ENCODE peak calls at places on chromosomes 11 and 22, in seven cellular contexts. One of them, this sample, is unnamed.

GRCh38 chr11:33687733-33688479 is 12.7 kb downstream of the C11orf91 start:
- DNase-seq in tibial nerve: no peak
- DNase-seq in breast epithelium: no peak
- DNase-seq in lung: no peak
- DNase-seq in heart left ventricle: no peak
- DNase-seq in neural progenitor cell: peak; percentile 75
- DNase-seq in transverse colon: no peak
- DNase-seq in this sample: peak; percentile 39

GRCh38 chr22:20272174-20272573 is 4.1 kb upstream of the RTN4R start:
- DNase-seq in tibial nerve: no peak
- DNase-seq in breast epithelium: no peak
- DNase-seq in lung: no peak
- DNase-seq in heart left ventricle: no peak
- DNase-seq in neural progenitor cell: no peak
- DNase-seq in transverse colon: no peak
- DNase-seq in this sample: no peak

GRCh38 chr11:71383461-71383860 is 64.7 kb downstream of the DHCR7 start:
- DNase-seq in tibial nerve: no peak
- DNase-seq in breast epithelium: no peak
- DNase-seq in lung: no peak
- DNase-seq in heart left ventricle: no peak
- DNase-seq in neural progenitor cell: no peak
- DNase-seq in transverse colon: no peak
- DNase-seq in this sample: no peak

GRCh38 chr11:72584293-72584921 is 89.8 kb downstream of the PDE2A start:
- DNase-seq in tibial nerve: peak; percentile 27
- DNase-seq in breast epithelium: no peak
- DNase-seq in lung: peak; percentile 57
- DNase-seq in heart left ventricle: peak; percentile 86
- DNase-seq in neural progenitor cell: peak; percentile 64
- DNase-seq in transverse colon: peak; percentile 60
- DNase-seq in this sample: peak; percentile 37

GRCh38 chr11:95092549-95093324 is 3.1 kb downstream of the ENDOD1 start:
- DNase-seq in tibial nerve: no peak
- DNase-seq in breast epithelium: no peak
- DNase-seq in lung: no peak
- DNase-seq in heart left ventricle: no peak
- DNase-seq in neural progenitor cell: peak; percentile 29
- DNase-seq in transverse colon: peak; percentile 78
- DNase-seq in this sample: peak; percentile 54

GRCh38 chr22:49587987-49588386 is 239.7 kb downstream of the BRD1 start:
- DNase-seq in tibial nerve: no peak
- DNase-seq in breast epithelium: no peak
- DNase-seq in lung: no peak
- DNase-seq in heart left ventricle: no peak
- DNase-seq in neural progenitor cell: no peak
- DNase-seq in transverse colon: peak; percentile 2
- DNase-seq in this sample: no peak

GRCh38 chr11:102014756-102015155 is 32.5 kb upstream of the CFAP300 start:
- DNase-seq in tibial nerve: no peak
- DNase-seq in breast epithelium: no peak
- DNase-seq in lung: no peak
- DNase-seq in heart left ventricle: no peak
- DNase-seq in neural progenitor cell: no peak
- DNase-seq in transverse colon: no peak
- DNase-seq in this sample: no peak

GRCh38 chr11:133560467-133560866 is 28.2 kb upstream of the OPCML start:
- DNase-seq in tibial nerve: no peak
- DNase-seq in breast epithelium: no peak
- DNase-seq in lung: no peak
- DNase-seq in heart left ventricle: no peak
- DNase-seq in neural progenitor cell: no peak
- DNase-seq in transverse colon: no peak
- DNase-seq in this sample: no peak

GRCh38 chr11:78244080-78244479 is 55.4 kb downstream of the USP35 start:
- DNase-seq in tibial nerve: no peak
- DNase-seq in breast epithelium: no peak
- DNase-seq in lung: no peak
- DNase-seq in heart left ventricle: no peak
- DNase-seq in neural progenitor cell: no peak
- DNase-seq in transverse colon: no peak
- DNase-seq in this sample: no peak

GRCh38 chr22:44191036-44191454 is 10.3 kb downstream of the PARVG start:
- DNase-seq in tibial nerve: no peak
- DNase-seq in breast epithelium: no peak
- DNase-seq in lung: no peak
- DNase-seq in heart left ventricle: no peak
- DNase-seq in neural progenitor cell: no peak
- DNase-seq in transverse colon: no peak
- DNase-seq in this sample: no peak

GRCh38 chr11:72641900-72642814 is 32.1 kb downstream of the PDE2A start:
- DNase-seq in tibial nerve: no peak
- DNase-seq in breast epithelium: no peak
- DNase-seq in lung: no peak
- DNase-seq in heart left ventricle: peak; percentile 74
- DNase-seq in neural progenitor cell: peak; percentile 75
- DNase-seq in transverse colon: peak; percentile 48
- DNase-seq in this sample: no peak

GRCh38 chr11:2498750-2499149 is 53.9 kb downstream of the KCNQ1 start:
- DNase-seq in tibial nerve: no peak
- DNase-seq in breast epithelium: no peak
- DNase-seq in lung: no peak
- DNase-seq in heart left ventricle: peak; percentile 4
- DNase-seq in neural progenitor cell: no peak
- DNase-seq in transverse colon: no peak
- DNase-seq in this sample: no peak

GRCh38 chr11:36931167-36931566 is 333.1 kb upstream of the RAG2 start:
- DNase-seq in tibial nerve: no peak
- DNase-seq in breast epithelium: no peak
- DNase-seq in lung: no peak
- DNase-seq in heart left ventricle: no peak
- DNase-seq in neural progenitor cell: no peak
- DNase-seq in transverse colon: no peak
- DNase-seq in this sample: no peak

GRCh38 chr11:4539603-4540219 is 5.3 kb upstream of the OR52M1 start:
- DNase-seq in tibial nerve: peak; percentile 26
- DNase-seq in breast epithelium: no peak
- DNase-seq in lung: peak; percentile 39
- DNase-seq in heart left ventricle: no peak
- DNase-seq in neural progenitor cell: peak; percentile 63
- DNase-seq in transverse colon: peak; percentile 59
- DNase-seq in this sample: peak; percentile 31

GRCh38 chr11:118918686-118919280 is 6.9 kb downstream of the BCL9L start:
- DNase-seq in tibial nerve: no peak
- DNase-seq in breast epithelium: no peak
- DNase-seq in lung: no peak
- DNase-seq in heart left ventricle: no peak
- DNase-seq in neural progenitor cell: no peak
- DNase-seq in transverse colon: peak; percentile 28
- DNase-seq in this sample: no peak

GRCh38 chr11:123451183-123451907 is 21.3 kb downstream of the GRAMD1B start:
- DNase-seq in tibial nerve: no peak
- DNase-seq in breast epithelium: no peak
- DNase-seq in lung: no peak
- DNase-seq in heart left ventricle: no peak
- DNase-seq in neural progenitor cell: no peak
- DNase-seq in transverse colon: no peak
- DNase-seq in this sample: no peak

GRCh38 chr11:31236052-31236652 is 133.4 kb downstream of the DCDC1 start:
- DNase-seq in tibial nerve: no peak
- DNase-seq in breast epithelium: no peak
- DNase-seq in lung: no peak
- DNase-seq in heart left ventricle: no peak
- DNase-seq in neural progenitor cell: no peak
- DNase-seq in transverse colon: no peak
- DNase-seq in this sample: no peak

GRCh38 chr11:75855191-75855590 is 40.2 kb downstream of the UVRAG start:
- DNase-seq in tibial nerve: no peak
- DNase-seq in breast epithelium: no peak
- DNase-seq in lung: no peak
- DNase-seq in heart left ventricle: no peak
- DNase-seq in neural progenitor cell: no peak
- DNase-seq in transverse colon: no peak
- DNase-seq in this sample: no peak

GRCh38 chr11:82889133-82890001 is 10.9 kb downstream of the PRCP start:
- DNase-seq in tibial nerve: no peak
- DNase-seq in breast epithelium: no peak
- DNase-seq in lung: no peak
- DNase-seq in heart left ventricle: no peak
- DNase-seq in neural progenitor cell: no peak
- DNase-seq in transverse colon: no peak
- DNase-seq in this sample: no peak

GRCh38 chr11:10352911-10353550 is 48.2 kb downstream of the ADM start:
- DNase-seq in tibial nerve: no peak
- DNase-seq in breast epithelium: no peak
- DNase-seq in lung: no peak
- DNase-seq in heart left ventricle: no peak
- DNase-seq in neural progenitor cell: no peak
- DNase-seq in transverse colon: no peak
- DNase-seq in this sample: no peak

GRCh38 chr11:1455032-1455762 is 31.4 kb downstream of the MOB2 start:
- DNase-seq in tibial nerve: no peak
- DNase-seq in breast epithelium: no peak
- DNase-seq in lung: no peak
- DNase-seq in heart left ventricle: no peak
- DNase-seq in neural progenitor cell: no peak
- DNase-seq in transverse colon: no peak
- DNase-seq in this sample: no peak

DNA sequence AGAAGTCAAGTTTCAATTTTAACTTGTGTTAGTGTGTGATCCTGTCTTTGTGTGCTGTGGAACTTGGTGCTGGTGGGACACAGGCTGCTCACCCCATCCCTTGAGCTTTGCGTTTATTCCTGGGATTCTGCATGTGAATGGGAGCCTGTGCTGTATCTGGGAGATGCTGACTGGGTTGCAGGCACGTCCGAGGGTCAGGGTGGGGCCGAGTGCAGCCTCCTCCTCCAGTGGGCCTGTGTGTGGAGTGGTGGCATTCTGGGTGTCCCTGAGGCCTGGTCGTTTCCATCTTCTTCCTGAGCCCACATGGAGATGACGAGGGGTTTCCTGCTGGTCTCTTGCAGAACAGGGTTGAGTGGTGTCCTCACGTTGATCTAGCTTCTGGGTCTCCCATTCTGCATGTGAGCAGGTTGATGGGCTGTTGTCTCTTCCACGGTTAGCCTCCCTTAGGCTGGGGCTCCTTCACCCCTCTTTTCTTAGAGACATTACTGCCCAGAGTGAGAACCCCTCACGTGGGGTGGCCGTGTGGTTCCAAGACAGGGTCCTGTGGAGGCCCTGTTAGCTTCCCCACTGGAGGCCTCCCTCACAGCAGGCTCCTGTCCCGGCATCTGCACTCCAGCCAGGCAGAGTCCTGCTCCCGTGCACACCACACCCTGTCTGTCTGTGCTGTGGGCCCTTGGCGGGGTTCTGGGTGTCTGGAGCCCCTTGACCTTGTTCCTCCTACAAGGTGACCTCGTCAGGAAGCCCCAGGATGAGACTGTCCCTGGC is 4.9 kb downstream of the PTDSS2 start:
- DNase-seq in tibial nerve: no peak
- DNase-seq in breast epithelium: no peak
- DNase-seq in lung: no peak
- DNase-seq in heart left ventricle: peak; percentile 47
- DNase-seq in neural progenitor cell: no peak
- DNase-seq in transverse colon: no peak
- DNase-seq in this sample: no peak
- H3K4me3 ChIP-seq in tibial nerve: no peak overlapping the region
- H3K4me3 ChIP-seq in breast epithelium: no peak overlapping the region
- H3K4me3 ChIP-seq in lung: no peak overlapping the region
- H3K4me3 ChIP-seq in heart left ventricle: no peak overlapping the region
- H3K4me3 ChIP-seq in neural progenitor cell: no peak overlapping the region
- H3K4me3 ChIP-seq in transverse colon: no peak overlapping the region
- H3K4me3 ChIP-seq in this sample: no peak overlapping the region

DNA sequence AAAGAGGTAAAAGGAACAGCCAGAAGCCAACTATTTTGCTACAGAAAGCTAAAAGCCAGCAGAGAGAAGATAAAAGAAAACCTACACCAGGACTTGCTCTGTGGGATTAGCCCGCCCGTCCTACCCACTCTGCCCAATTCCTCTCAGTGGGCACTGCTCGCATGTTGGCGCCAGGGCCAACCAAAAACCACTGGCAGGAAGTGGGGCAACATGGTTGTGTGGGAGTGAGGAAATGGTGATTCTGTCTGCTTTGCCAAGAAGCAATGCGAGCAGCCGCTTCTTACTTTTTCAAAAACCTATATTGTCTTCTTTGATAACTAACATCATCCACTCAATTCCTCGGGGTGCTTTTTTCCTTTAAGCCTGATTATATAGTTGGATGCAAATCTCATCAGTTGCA is 14.2 kb upstream of the APOA1 start:
- DNase-seq in tibial nerve: no peak
- DNase-seq in breast epithelium: no peak
- DNase-seq in lung: no peak
- DNase-seq in heart left ventricle: no peak
- DNase-seq in neural progenitor cell: no peak
- DNase-seq in transverse colon: peak; percentile 34
- DNase-seq in this sample: no peak
- H3K27ac ChIP-seq in tibial nerve: peak overlapping the region; percentile 50
- H3K27ac ChIP-seq in breast epithelium: no peak overlapping the region
- H3K27ac ChIP-seq in lung: no peak overlapping the region
- H3K27ac ChIP-seq in heart left ventricle: no peak overlapping the region
- H3K27ac ChIP-seq in neural progenitor cell: no peak overlapping the region
- H3K27ac ChIP-seq in transverse colon: peak overlapping the region; percentile 65
- H3K27ac ChIP-seq in this sample: peak overlapping the region; percentile 85

DNA sequence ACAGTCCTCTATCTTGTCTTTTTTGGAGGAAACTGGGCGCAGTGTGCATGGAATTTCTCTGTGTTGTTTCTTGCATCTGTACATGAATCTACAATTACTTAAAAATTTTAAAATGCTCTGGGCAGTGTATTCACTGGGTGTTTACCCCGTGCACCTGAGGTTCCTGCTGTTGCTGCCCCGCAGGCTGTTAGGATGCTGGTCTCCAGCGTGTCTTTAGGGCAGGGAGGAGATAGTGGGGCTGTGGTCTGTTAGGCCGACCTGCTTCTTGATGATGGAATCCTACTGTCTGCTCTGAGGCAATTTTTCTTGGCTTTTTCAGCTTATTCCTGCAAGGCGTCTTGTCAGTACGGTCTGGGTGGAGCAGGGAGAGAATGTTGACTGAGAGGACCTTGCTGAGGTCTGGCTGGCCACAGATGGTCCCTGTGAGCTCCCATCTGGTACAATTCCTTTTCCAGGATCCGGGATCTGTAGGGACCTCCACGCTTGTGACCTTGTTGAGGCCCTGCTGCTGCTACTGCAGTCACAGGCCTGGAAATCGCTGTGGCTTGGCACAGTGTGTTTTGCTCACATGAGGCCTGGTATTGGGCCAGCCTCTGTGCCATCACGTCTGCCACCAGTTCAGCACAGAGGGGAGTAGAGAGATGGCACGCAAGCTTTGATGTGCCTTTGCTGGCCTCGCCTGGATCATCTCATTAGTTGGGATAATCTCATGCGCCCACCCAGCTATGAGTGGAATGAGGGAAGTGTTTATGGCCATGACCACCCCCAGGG is 22.8 kb downstream of the DERL3 start:
- DNase-seq in tibial nerve: no peak
- DNase-seq in breast epithelium: no peak
- DNase-seq in lung: no peak
- DNase-seq in heart left ventricle: no peak
- DNase-seq in neural progenitor cell: no peak
- DNase-seq in transverse colon: no peak
- DNase-seq in this sample: no peak
- H3K4me3 ChIP-seq in tibial nerve: no peak overlapping the region
- H3K4me3 ChIP-seq in breast epithelium: no peak overlapping the region
- H3K4me3 ChIP-seq in lung: no peak overlapping the region
- H3K4me3 ChIP-seq in heart left ventricle: no peak overlapping the region
- H3K4me3 ChIP-seq in neural progenitor cell: no peak overlapping the region
- H3K4me3 ChIP-seq in transverse colon: no peak overlapping the region
- H3K4me3 ChIP-seq in this sample: no peak overlapping the region

GRCh38 chr11:125929445-125930075 is 16.3 kb upstream of the VSIG10L2 start:
- DNase-seq in tibial nerve: no peak
- DNase-seq in breast epithelium: no peak
- DNase-seq in lung: no peak
- DNase-seq in heart left ventricle: no peak
- DNase-seq in neural progenitor cell: no peak
- DNase-seq in transverse colon: no peak
- DNase-seq in this sample: no peak
- H3K27ac ChIP-seq in tibial nerve: no peak overlapping the region
- H3K27ac ChIP-seq in breast epithelium: no peak overlapping the region
- H3K27ac ChIP-seq in lung: no peak overlapping the region
- H3K27ac ChIP-seq in heart left ventricle: no peak overlapping the region
- H3K27ac ChIP-seq in neural progenitor cell: no peak overlapping the region
- H3K27ac ChIP-seq in transverse colon: no peak overlapping the region
- H3K27ac ChIP-seq in this sample: no peak overlapping the region